ENCODE peak calls at places on chromosomes 7 and 10, in seven cellular contexts. S is AG04449; J is erythroblast; E is Right ventricle myocardium superior; T is putamen; Q is cardiac fibroblast; C is activated CD4-positive, alpha-beta T cell treated with anti-CD3 and anti-CD28 coated beads, Interleukin-2, amount 50 U/mL, for 24 hours. O is an unnamed sample.

GRCh38 chr7:66140924-66141323 is 26.3 kb downstream of the CRCP start:
- DNase-seq in Q (peak; percentile 83), J (peak; percentile 7), C (no peak), T (peak; percentile 52), S (no peak), E (peak; percentile 79), O (no peak)

GRCh38 chr7:26918241-26918640 is 53.9 kb upstream of the SKAP2 start:
- DNase-seq in C (no peak), J (no peak), S (no peak), Q (no peak), T (no peak), E (no peak), O (no peak)

GRCh38 chr7:105012503-105013282 is 1.3 kb upstream of the KMT2E start:
- DNase-seq in T (peak; percentile 99), C (peak; percentile 98), Q (peak; percentile 99), E (peak; percentile 100), S (peak; percentile 87), J (peak; percentile 99), O (peak; percentile 100)

GRCh38 chr10:91590904-91591791 is 41.7 kb downstream of the PPP1R3C start:
- DNase-seq in T (no peak), J (no peak), C (no peak), Q (peak; percentile 52), E (peak; percentile 62), S (no peak), O (no peak)

GRCh38 chr7:7157177-7157886 is 25.0 kb upstream of the C1GALT1 start:
- DNase-seq in Q (peak; percentile 89), S (peak; percentile 76), C (no peak), J (peak; percentile 25), T (no peak), E (no peak), O (peak; percentile 70)

GRCh38 chr10:87734987-87735827 is 75.5 kb downstream of the PAPSS2 start:
- DNase-seq in S (no peak), T (peak; percentile 7), E (no peak), C (no peak), Q (peak; percentile 64), J (peak; percentile 62), O (no peak)

GRCh38 chr10:61623101-61623500 is 39.6 kb upstream of the CABCOCO1 start:
- DNase-seq in S (no peak), J (no peak), E (no peak), T (peak; percentile 70), Q (no peak), C (no peak), O (no peak)

GRCh38 chr7:36306722-36307121 is 82.9 kb upstream of the ANLN start:
- DNase-seq in Q (no peak), E (no peak), J (no peak), S (no peak), C (no peak), T (no peak), O (no peak)

GRCh38 chr10:18582803-18583202 is 68.6 kb downstream of the NSUN6 start:
- DNase-seq in Q (peak; percentile 28), C (no peak), S (no peak), E (no peak), T (no peak), J (no peak), O (no peak)

GRCh38 chr10:42990016-42990720 is 86.7 kb upstream of the RET start:
- DNase-seq in E (no peak), Q (no peak), T (no peak), J (no peak), S (no peak), C (no peak), O (no peak)